ENCODE peak calls at places on chromosomes 2 and 18, in four cellular contexts. O, F, U and Z are unnamed samples.

GRCh38 chr2:224077773-224078507 is 38.9 kb upstream of the SERPINE2 start:
- DNase-seq in F (no peak), O (no peak), U (no peak), Z (no peak)

GRCh38 chr2:72963423-72964145 is 46.3 kb downstream of the EMX1 start:
- DNase-seq in O (no peak), F (no peak), U (no peak), Z (no peak)

GRCh38 chr2:235833971-235834620 is 334.1 kb downstream of the GBX2 start:
- DNase-seq in U (no peak), F (peak; percentile 33), O (no peak), Z (no peak)

GRCh38 chr2:118856978-118857676 is 9.7 kb upstream of the EN1 start:
- DNase-seq in U (no peak), F (no peak), O (no peak), Z (no peak)

GRCh38 chr2:46815121-46815802 is 100.3 kb downstream of the MCFD2 start:
- DNase-seq in F (no peak), O (no peak), U (no peak), Z (peak; percentile 23)

GRCh38 chr2:10226032-10226724 is 76.5 kb upstream of the HPCAL1 start:
- DNase-seq in O (no peak), U (no peak), F (peak; percentile 52), Z (no peak)

GRCh38 chr2:223674998-223675609 is 72.9 kb upstream of the SCG2 start:
- DNase-seq in O (no peak), F (no peak), U (no peak), Z (no peak)

GRCh38 chr2:179655627-179656026 is 205.8 kb downstream of the ZNF385B start:
- DNase-seq in O (no peak), F (no peak), U (no peak), Z (no peak)

GRCh38 chr2:160460333-160460731 is 33.3 kb downstream of the RBMS1 start:
- DNase-seq in O (no peak), F (no peak), U (no peak), Z (no peak)

GRCh38 chr2:111705711-111706323 is 178.2 kb downstream of the ANAPC1 start:
- DNase-seq in U (peak; percentile 40), O (no peak), F (peak; percentile 60), Z (peak; percentile 30)

GRCh38 chr2:28102455-28102874 is 211.9 kb downstream of the BABAM2 start:
- DNase-seq in U (no peak), F (no peak), O (no peak), Z (no peak)

GRCh38 chr18:46042571-46043123 is 29.4 kb downstream of the PSTPIP2 start:
- DNase-seq in U (no peak), O (no peak), F (no peak), Z (no peak)

GRCh38 chr2:144128104-144128746 is 391.7 kb downstream of the ZEB2 start:
- DNase-seq in O (no peak), U (no peak), F (no peak), Z (no peak)

GRCh38 chr2:56522605-56523089 is 338.9 kb downstream of the CCDC85A start:
- DNase-seq in U (no peak), F (no peak), O (peak; percentile 51), Z (no peak)

GRCh38 chr18:11323359-11323819 is 174.0 kb upstream of the PIEZO2 start:
- DNase-seq in U (no peak), O (no peak), F (no peak), Z (no peak)

GRCh38 chr2:2324565-2325101 is 6.4 kb downstream of the MYT1L start:
- DNase-seq in O (no peak), F (no peak), U (no peak), Z (no peak)

GRCh38 chr2:1628893-1629292 is 115.4 kb downstream of the PXDN start:
- DNase-seq in F (no peak), U (no peak), O (peak; percentile 44), Z (no peak)

GRCh38 chr2:204172074-204172600 is 235.6 kb downstream of the ICOS start:
- DNase-seq in U (no peak), F (no peak), O (no peak), Z (no peak)

GRCh38 chr2:206390181-206390580 is 53.2 kb upstream of the ADAM23 start:
- DNase-seq in U (no peak), O (no peak), F (no peak), Z (no peak)

GRCh38 chr2:55050133-55050994 is at the start of gene RTN4:
- DNase-seq in U (peak; percentile 83), F (peak; percentile 99), O (peak; percentile 99), Z (peak; percentile 99)

GRCh38 chr2:8659092-8659734 is 22.6 kb upstream of the ID2 start:
- DNase-seq in U (no peak), F (no peak), O (no peak), Z (no peak)

GRCh38 chr18:73881396-73881795 is 266.2 kb downstream of the FBXO15 start:
- DNase-seq in F (no peak), O (no peak), U (no peak), Z (no peak)

GRCh38 chr2:118460425-118460824 is 372.2 kb downstream of the INSIG2 start:
- DNase-seq in O (no peak), U (no peak), F (no peak), Z (no peak)

GRCh38 chr2:205675861-205676516 is 6.3 kb upstream of the NRP2 start:
- DNase-seq in U (no peak), O (no peak), F (no peak), Z (peak; percentile 21)

GRCh38 chr2:239380831-239381708 is 19.8 kb downstream of the HDAC4 start:
- DNase-seq in F (peak; percentile 83), U (no peak), O (peak; percentile 17), Z (no peak)

GRCh38 chr2:45220227-45220626 is 211.0 kb upstream of the SIX2 start:
- DNase-seq in O (no peak), F (no peak), U (no peak), Z (no peak)

GRCh38 chr2:182377467-182377866 is 49.4 kb downstream of the PDE1A start:
- DNase-seq in U (no peak), F (no peak), O (no peak), Z (no peak)

GRCh38 chr18:30386624-30387023 is 655.9 kb downstream of the DSC3 start:
- DNase-seq in U (no peak), F (no peak), O (no peak), Z (no peak)

GRCh38 chr2:216802516-216803265 is 57.2 kb downstream of the TNP1 start:
- DNase-seq in U (no peak), F (no peak), O (no peak), Z (no peak)

GRCh38 chr2:159738509-159739390 is 26.4 kb downstream of the MARCHF7 start:
- DNase-seq in O (no peak), F (no peak), U (no peak), Z (peak; percentile 10)

GRCh38 chr2:149467461-149467860 is 120.1 kb downstream of the MMADHC start:
- DNase-seq in U (no peak), F (no peak), O (no peak), Z (no peak)

GRCh38 chr2:201257381-201257940 is 2.9 kb upstream of the CASP8 start:
- DNase-seq in F (peak; percentile 76), U (peak; percentile 44), O (peak; percentile 31), Z (no peak)

GRCh38 chr2:207163053-207163814 is 2.5 kb downstream of the KLF7 start:
- DNase-seq in O (peak; percentile 48), U (no peak), F (peak; percentile 50), Z (no peak)

GRCh38 chr2:68377137-68377780 is 12.2 kb downstream of the PLEK start:
- DNase-seq in F (no peak), O (no peak), U (no peak), Z (no peak)

GRCh38 chr2:112787294-112787693 is 3.0 kb upstream of the IL1A start:
- DNase-seq in F (no peak), O (no peak), U (no peak), Z (no peak)

GRCh38 chr2:189143930-189144329 is 35.6 kb downstream of the COL5A2 start:
- DNase-seq in F (no peak), U (no peak), O (no peak), Z (peak; percentile 78)

GRCh38 chr2:130183500-130184373 is 1.7 kb downstream of the MZT2B start:
- DNase-seq in O (peak; percentile 61), U (no peak), F (no peak), Z (peak; percentile 59)

DNA sequence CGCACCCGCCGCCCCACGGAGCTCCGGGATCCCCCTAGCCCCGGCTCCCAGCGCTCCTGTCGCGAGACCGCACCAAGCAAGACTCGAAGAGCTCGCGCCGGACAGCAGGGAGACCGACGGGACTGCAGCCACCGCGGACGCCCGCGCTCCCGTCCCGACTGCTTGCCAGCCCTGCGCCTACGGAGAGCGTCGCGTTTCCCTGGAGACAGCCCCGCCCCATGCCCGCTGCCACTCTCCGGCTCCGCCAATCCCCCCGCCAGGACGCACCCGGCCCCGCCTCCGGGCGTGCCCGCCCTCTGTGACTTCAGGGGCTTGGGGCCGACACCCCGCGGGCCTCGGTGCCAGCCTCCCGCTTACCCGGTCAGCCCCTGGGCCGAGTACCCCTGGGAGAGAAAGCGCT is at the start of gene ANKMY1:
- DNase-seq in U (peak; percentile 70), F (peak; percentile 75), O (peak; percentile 80), Z (peak; percentile 89)
- TF ChIP-seq POLR2A in U (no peak), F (no peak), O (no peak), Z (peak; percentile 14)

GRCh38 chr18:3179430-3180089 is 40.2 kb downstream of the MYOM1 start:
- DNase-seq in O (no peak), U (peak; percentile 22), F (no peak), Z (no peak)
- TF ChIP-seq POLR2A in O (no peak), U (peak; percentile 37), F (no peak), Z (no peak)

DNA sequence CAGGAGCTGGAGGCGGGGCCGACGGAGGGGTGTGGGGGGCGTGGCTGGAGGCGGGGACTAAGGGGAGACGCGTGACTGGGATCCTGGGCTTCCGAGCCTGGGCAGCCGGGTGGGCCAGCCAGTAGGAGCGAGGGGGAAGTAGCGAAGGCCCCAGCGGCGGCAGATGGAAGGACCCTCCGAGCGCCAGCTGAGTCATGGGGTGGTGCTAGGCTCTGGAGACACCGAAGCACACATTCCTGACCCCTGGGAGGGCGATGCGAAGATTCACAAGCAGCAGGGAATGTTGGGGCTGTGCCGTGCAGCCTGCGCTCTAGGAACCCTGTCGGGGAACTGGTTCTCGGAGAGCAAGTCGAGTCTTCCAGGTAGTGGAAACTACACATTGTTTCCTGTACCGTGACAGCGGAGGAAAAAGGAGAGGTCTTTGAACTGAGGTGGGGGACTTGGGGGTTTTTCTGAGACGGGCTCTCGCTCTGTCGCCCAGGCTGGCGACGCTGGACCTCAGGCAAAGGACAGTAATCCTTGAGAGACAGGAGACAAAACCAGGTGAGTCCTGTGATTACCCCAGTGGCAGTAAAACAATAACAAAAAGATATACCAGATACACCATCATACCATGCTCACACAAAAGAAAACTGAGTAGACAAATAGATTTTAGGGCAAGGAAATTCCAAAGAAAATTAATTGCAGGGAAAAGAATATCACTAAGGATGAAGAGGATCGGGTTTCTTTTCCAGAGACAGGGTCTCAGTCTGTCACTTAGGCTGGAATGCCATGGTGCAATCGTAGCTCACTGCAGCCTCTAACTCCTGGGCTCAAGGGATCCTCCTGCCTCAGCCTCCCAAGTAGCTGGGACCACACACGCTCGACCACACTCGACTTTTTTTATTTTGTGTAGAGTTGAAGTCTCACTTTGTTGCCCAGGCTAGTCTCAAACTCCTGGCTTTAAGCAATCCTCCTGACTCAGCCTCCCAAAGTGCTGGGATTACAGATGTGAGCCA is 828 bp upstream of the AFG3L2 start:
- DNase-seq in O (no peak), U (no peak), F (peak; percentile 42), Z (no peak)
- TF ChIP-seq POLR2A in O (peak; percentile 22), U (no peak), F (no peak), Z (peak; percentile 51)

GRCh38 chr2:64839844-64840243 is 149.4 kb upstream of the SLC1A4 start:
- DNase-seq in U (peak; percentile 62), O (no peak), F (peak; percentile 71), Z (no peak)
- TF ChIP-seq POLR2A in U (peak; percentile 56), O (no peak), F (no peak), Z (no peak)

GRCh38 chr2:128318776-128319456 is at the start of gene HS6ST1:
- DNase-seq in U (peak; percentile 80), O (peak; percentile 90), F (peak; percentile 94), Z (peak; percentile 94)
- TF ChIP-seq POLR2A in U (peak; percentile 33), O (no peak), F (peak; percentile 49), Z (no peak)

GRCh38 chr2:101474752-101475384 is at the start of gene RFX8:
- DNase-seq in F (peak; percentile 54), O (peak; percentile 42), U (no peak), Z (no peak)
- TF ChIP-seq POLR2A in F (no peak), O (no peak), U (no peak), Z (no peak)